ENCODE peak calls at places on chromosomes 6 and 20, in four cellular contexts. F is HCT116, B is right lobe of liver, M is SK-N-SH. X is an unnamed sample.

GRCh38 chr6:152973916-152974315 is 8.9 kb downstream of the FBXO5 start:
- DNase-seq in F (no peak), M (no peak), B (no peak), X (no peak)

GRCh38 chr6:6705061-6705425 is 116.5 kb downstream of the LY86 start:
- DNase-seq in F (no peak), B (no peak), M (no peak), X (no peak)

GRCh38 chr6:158718431-158719126 is 68.7 kb downstream of the SYTL3 start:
- DNase-seq in B (no peak), M (peak; percentile 59), F (peak; percentile 77), X (no peak)

GRCh38 chr6:125237764-125238163 is 64.0 kb downstream of the HDDC2 start:
- DNase-seq in M (no peak), B (no peak), F (no peak), X (no peak)

GRCh38 chr20:4111440-4112411 is 96.4 kb upstream of the RNF24 start:
- DNase-seq in F (no peak), M (no peak), B (no peak), X (no peak)

GRCh38 chr6:165059032-165059431 is 250.4 kb downstream of the C6orf118 start:
- DNase-seq in B (no peak), M (no peak), F (no peak), X (no peak)

GRCh38 chr6:46626228-46626909 is 26.2 kb downstream of the CYP39A1 start:
- DNase-seq in B (no peak), M (peak; percentile 6), F (peak; percentile 22), X (no peak)

GRCh38 chr6:39824030-39824926 is 32.1 kb downstream of the DAAM2 start:
- DNase-seq in F (no peak), B (no peak), M (peak; percentile 36), X (no peak)

GRCh38 chr20:6104493-6105188 is 18.2 kb downstream of the FERMT1 start:
- DNase-seq in M (no peak), B (no peak), F (no peak), X (no peak)

GRCh38 chr6:164273491-164273890 is 859.0 kb downstream of the QKI start:
- DNase-seq in B (no peak), F (no peak), M (no peak), X (no peak)

GRCh38 chr20:64106435-64106961 is 867 bp downstream of the NPBWR2 start:
- DNase-seq in M (no peak), B (peak; percentile 38), F (no peak), X (no peak)

GRCh38 chr20:44491635-44492395 is 16.1 kb downstream of the TTPAL start:
- DNase-seq in F (no peak), B (no peak), M (no peak), X (no peak)

GRCh38 chr6:17972978-17973622 is 14.3 kb downstream of the KIF13A start:
- DNase-seq in B (no peak), F (no peak), M (no peak), X (no peak)

GRCh38 chr6:48736486-48737206 is 625.6 kb upstream of the PTCHD4 start:
- DNase-seq in M (peak; percentile 3), B (no peak), F (no peak), X (no peak)

GRCh38 chr6:163504984-163505640 is 90.6 kb downstream of the QKI start:
- DNase-seq in M (no peak), F (no peak), B (no peak), X (no peak)

GRCh38 chr6:81228912-81229540 is 523.5 kb downstream of the TENT5A start:
- DNase-seq in F (no peak), M (peak; percentile 25), B (no peak), X (no peak)

GRCh38 chr6:82143041-82143481 is 104.5 kb downstream of the IBTK start:
- DNase-seq in F (no peak), M (no peak), B (no peak), X (no peak)

GRCh38 chr6:148885154-148885870 is 138.5 kb downstream of the UST start:
- DNase-seq in B (no peak), F (no peak), M (no peak), X (no peak)

GRCh38 chr6:169420912-169421543 is 167.4 kb upstream of the THBS2 start:
- DNase-seq in F (peak; percentile 26), B (no peak), M (peak; percentile 50), X (no peak)

GRCh38 chr6:135128268-135128914 is 52.7 kb upstream of the MYB start:
- DNase-seq in M (no peak), F (no peak), B (no peak), X (no peak)

GRCh38 chr20:57398231-57398821 is 7.1 kb downstream of the RBM38 start:
- DNase-seq in B (peak; percentile 69), M (no peak), F (no peak), X (no peak)

GRCh38 chr6:70673601-70674000 is 5.9 kb downstream of the SMAP1 start:
- DNase-seq in M (no peak), B (no peak), F (no peak), X (no peak)

GRCh38 chr6:160534050-160534696 is 129.9 kb downstream of the LPA start:
- DNase-seq in M (peak; percentile 59), B (no peak), F (peak; percentile 18), X (peak; percentile 30)

GRCh38 chr6:85252552-85252951 is 197.3 kb upstream of the NT5E start:
- DNase-seq in M (no peak), B (no peak), F (no peak), X (no peak)

GRCh38 chr20:10487354-10488115 is 52.4 kb downstream of the SLX4IP start:
- DNase-seq in M (no peak), B (no peak), F (no peak), X (no peak)

GRCh38 chr6:135251964-135252429 is 70.9 kb downstream of the MYB start:
- DNase-seq in F (no peak), B (no peak), M (no peak), X (no peak)

GRCh38 chr20:64106981-64107735 is at the start of gene NPBWR2:
- DNase-seq in F (no peak), B (no peak), M (no peak), X (no peak)

GRCh38 chr6:152265651-152266050 is 371.5 kb downstream of the SYNE1 start:
- DNase-seq in M (no peak), B (no peak), F (no peak), X (no peak)

GRCh38 chr20:52049001-52049731 is 142.4 kb downstream of the ZFP64 start:
- DNase-seq in B (no peak), M (no peak), F (no peak), X (no peak)

GRCh38 chr20:63955846-63956663 is at the start of gene UCKL1:
- DNase-seq in M (peak; percentile 95), F (peak; percentile 79), B (peak; percentile 96), X (peak; percentile 90)

GRCh38 chr6:30062471-30063178 is 1.6 kb downstream of the POLR1H start:
- DNase-seq in B (no peak), M (no peak), F (no peak), X (peak; percentile 19)
- H3K4me3 ChIP-seq in B (no peak overlapping the region), M (peak overlapping the region; percentile 96), F (peak overlapping the region; percentile 93), X (peak overlapping the region; percentile 73)

GRCh38 chr20:60048634-60049578 is 90.7 kb downstream of the CDH26 start:
- DNase-seq in B (no peak), M (no peak), F (no peak), X (no peak)
- H3K27ac ChIP-seq in B (no peak overlapping the region), M (no peak overlapping the region), F (no peak overlapping the region), X (no peak overlapping the region)

DNA sequence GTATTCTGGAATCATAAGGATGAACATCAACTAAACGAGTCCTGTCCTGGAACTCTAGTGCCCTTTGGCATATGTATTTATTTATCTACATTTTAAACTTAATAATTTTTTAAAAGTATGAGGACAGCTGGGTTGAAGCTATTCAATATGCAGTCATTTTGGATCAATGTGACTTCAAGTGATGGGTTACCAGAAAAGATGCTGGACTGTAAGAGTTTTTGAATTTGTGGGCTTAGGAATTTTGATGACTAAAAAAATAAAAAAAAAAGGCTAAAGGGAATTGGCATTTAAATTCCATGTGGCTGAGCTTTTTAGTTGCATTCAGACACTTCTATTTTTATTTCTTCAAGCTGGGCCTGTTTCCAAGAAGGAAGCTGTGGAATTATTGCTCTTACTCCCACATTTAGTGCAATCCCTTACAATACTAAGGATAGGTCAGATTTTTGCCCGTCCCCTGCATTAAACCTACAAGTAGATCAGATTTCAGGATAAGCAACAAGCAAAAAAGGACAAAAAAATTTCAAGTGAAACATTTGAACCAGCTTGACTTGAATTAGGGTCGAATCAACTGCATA is 704.2 kb upstream of the CITED2 start:
- DNase-seq in B (no peak), F (no peak), M (no peak), X (no peak)
- H3K4me3 ChIP-seq in B (no peak overlapping the region), F (no peak overlapping the region), M (no peak overlapping the region), X (no peak overlapping the region)

GRCh38 chr6:107523794-107524193 is 33.9 kb downstream of the SOBP start:
- DNase-seq in B (no peak), M (no peak), F (no peak), X (no peak)
- H3K27ac ChIP-seq in B (no peak overlapping the region), M (no peak overlapping the region), F (no peak overlapping the region), X (no peak overlapping the region)

GRCh38 chr6:12594541-12594893 is 122.0 kb upstream of the PHACTR1 start:
- DNase-seq in F (no peak), M (no peak), B (no peak), X (no peak)

GRCh38 chr6:12592634-12593033 is 123.9 kb upstream of the PHACTR1 start:
- DNase-seq in M (no peak), F (no peak), B (no peak), X (no peak)

GRCh38 chr6:12598919-12599318 is 117.6 kb upstream of the PHACTR1 start:
- DNase-seq in F (no peak), B (no peak), M (peak; percentile 24), X (no peak)

GRCh38 chr6:12593720-12594540 is 122.6 kb upstream of the PHACTR1 start:
- DNase-seq in M (no peak), F (no peak), B (no peak), X (no peak)

DNA sequence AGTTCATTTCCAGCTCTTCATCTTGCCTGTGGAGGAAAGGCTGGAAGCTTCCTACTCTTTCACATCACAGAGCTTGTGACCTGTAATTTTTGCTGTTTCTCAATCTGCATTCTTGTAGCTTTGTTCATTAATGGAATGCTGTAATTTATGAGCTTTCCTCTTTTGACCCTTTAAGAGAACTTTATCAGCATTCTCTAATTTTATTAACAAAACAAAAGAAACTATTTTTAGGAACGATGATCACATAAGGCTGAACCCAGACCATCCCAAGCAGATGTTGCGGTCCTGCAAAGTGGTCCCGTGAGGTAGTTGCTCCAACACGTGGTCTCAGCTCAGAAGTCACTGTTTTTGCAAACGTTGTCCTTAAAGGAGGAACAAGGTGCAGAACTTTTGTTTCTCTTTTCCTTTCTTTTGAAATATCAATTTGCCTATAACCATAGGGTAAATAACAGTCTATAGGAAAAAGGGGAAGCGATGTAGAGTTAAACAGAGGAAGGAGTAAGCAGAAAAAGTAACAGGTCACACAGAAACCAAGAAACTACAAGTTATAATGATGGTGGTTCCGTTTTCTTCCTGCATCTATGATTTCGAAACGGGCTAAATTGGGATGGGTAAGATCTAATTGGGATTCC is 121.3 kb upstream of the PHACTR1 start:
- DNase-seq in M (no peak), F (no peak), B (no peak), X (no peak)
- H3K4me3 ChIP-seq in M (no peak overlapping the region), F (no peak overlapping the region), B (no peak overlapping the region), X (no peak overlapping the region)

DNA sequence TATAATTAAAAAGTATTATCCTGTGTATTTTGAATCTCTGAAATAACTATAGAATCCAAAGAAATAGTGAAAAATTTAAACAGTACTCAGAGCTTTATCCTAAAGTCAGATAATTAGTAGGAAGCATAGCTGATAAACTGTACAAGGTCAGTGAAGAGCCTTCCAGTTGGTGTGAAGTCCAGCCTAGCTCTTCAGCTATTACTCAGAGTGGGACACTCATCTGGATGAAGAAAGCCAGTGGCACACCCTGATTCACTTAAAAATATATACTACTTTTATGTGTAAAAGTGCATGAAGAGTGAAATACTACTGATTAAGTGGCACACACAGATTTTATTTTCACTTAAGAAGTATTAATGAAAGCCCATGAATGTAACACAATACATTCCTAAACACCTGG is 3.1 kb downstream of the IFNGR1 start:
- DNase-seq in B (no peak), M (no peak), F (no peak), X (no peak)
- H3K27ac ChIP-seq in B (peak overlapping the region; percentile 99), M (no peak overlapping the region), F (no peak overlapping the region), X (peak overlapping the region; percentile 100)

GRCh38 chr20:25864986-25865714 is 168.5 kb upstream of the ZNF337 start:
- DNase-seq in F (no peak), M (no peak), B (peak; percentile 53), X (no peak)
- H3K4me3 ChIP-seq in F (peak overlapping the region; percentile 32), M (peak overlapping the region; percentile 55), B (peak overlapping the region; percentile 18), X (peak overlapping the region; percentile 20)

X was measured in breast epithelium.